ENCODE peak calls at places on chromosomes 13 and 19, in ten cellular contexts. Z, M, J, L, X, S, Y, C, V and P are unnamed samples. For H3K4me1, the result is how much of the 10 kb centered on the place peaks cover.

GRCh38 chr13:52459668-52460067 is 4.4 kb downstream of the CKAP2 start:
- DNase-seq in Z (peak), M (no peak), J (peak), L (no peak), X (no peak), S (no peak), Y (no peak), C (no peak), V (no peak), P (no peak)

GRCh38 chr19:45670670-45671453 is 2.8 kb downstream of the GIPR start:
- DNase-seq in Z (peak), M (peak), J (peak), L (peak), X (no peak), S (peak), Y (no peak), C (peak), V (peak), P (no peak)

GRCh38 chr19:2542341-2543069 is 66.6 kb downstream of the GADD45B start:
- DNase-seq in Z (peak), M (peak), J (peak), L (no peak), X (no peak), S (no peak), Y (no peak), C (no peak), V (no peak), P (no peak)

GRCh38 chr13:77919351-77920294 is 992 bp upstream of the EDNRB start:
- DNase-seq in Z (peak), M (peak), J (peak), L (peak), X (no peak), S (peak), Y (peak), C (peak), V (peak), P (no peak)

GRCh38 chr13:95296326-95296939 is 4.8 kb downstream of the ABCC4 start:
- DNase-seq in Z (peak), M (peak), J (no peak), L (peak), X (no peak), S (peak), Y (no peak), C (no peak), V (peak), P (no peak)

GRCh38 chr19:48858984-48859710 is 9.3 kb downstream of the PLEKHA4 start:
- DNase-seq in Z (no peak), M (peak), J (no peak), L (peak), X (no peak), S (no peak), Y (no peak), C (peak), V (no peak), P (no peak)

GRCh38 chr19:53649746-53650593 is 18.2 kb downstream of the DPRX start:
- DNase-seq in Z (no peak), M (no peak), J (no peak), L (no peak), X (no peak), S (no peak), Y (no peak), C (no peak), V (no peak), P (no peak)

GRCh38 chr13:66803759-66804456 is 426.2 kb downstream of the PCDH9 start:
- DNase-seq in Z (no peak), M (no peak), J (no peak), L (no peak), X (no peak), S (no peak), Y (no peak), C (no peak), V (no peak), P (no peak)

GRCh38 chr13:53490732-53491131 is 462.1 kb downstream of the OLFM4 start:
- DNase-seq in Z (no peak), M (no peak), J (no peak), L (no peak), X (no peak), S (no peak), Y (no peak), C (no peak), V (no peak), P (no peak)

GRCh38 chr19:55146648-55147218 is 2.3 kb downstream of the TNNT1 start:
- DNase-seq in Z (no peak), M (peak), J (no peak), L (no peak), X (no peak), S (peak), Y (no peak), C (no peak), V (no peak), P (no peak)

GRCh38 chr19:29795882-29796523 is 15.8 kb upstream of the CCNE1 start:
- DNase-seq in Z (no peak), M (peak), J (no peak), L (no peak), X (no peak), S (no peak), Y (no peak), C (no peak), V (no peak), P (no peak)

GRCh38 chr19:34336781-34337271 is 28.2 kb upstream of the GPI start:
- DNase-seq in Z (peak), M (no peak), J (no peak), L (no peak), X (no peak), S (peak), Y (peak), C (no peak), V (no peak), P (no peak)

GRCh38 chr19:53942001-53942786 is 20.5 kb upstream of the CACNG8 start:
- DNase-seq in Z (no peak), M (peak), J (no peak), L (no peak), X (peak), S (no peak), Y (no peak), C (no peak), V (no peak), P (no peak)

GRCh38 chr13:101875717-101876393 is 423.4 kb downstream of the ITGBL1 start:
- DNase-seq in Z (peak), M (no peak), J (peak), L (no peak), X (no peak), S (no peak), Y (no peak), C (no peak), V (no peak), P (no peak)

GRCh38 chr19:6718741-6719539 is 1.5 kb downstream of the C3 start:
- DNase-seq in Z (peak), M (peak), J (no peak), L (no peak), X (no peak), S (peak), Y (no peak), C (no peak), V (no peak), P (no peak)

GRCh38 chr13:50580684-50581305 is 262.7 kb downstream of the DLEU7 start:
- DNase-seq in Z (peak), M (no peak), J (peak), L (no peak), X (no peak), S (no peak), Y (no peak), C (no peak), V (peak), P (no peak)

GRCh38 chr13:95385808-95386207 is 84.6 kb upstream of the ABCC4 start:
- DNase-seq in Z (no peak), M (no peak), J (no peak), L (no peak), X (no peak), S (no peak), Y (no peak), C (no peak), V (no peak), P (no peak)

GRCh38 chr19:8393192-8393870 is 3.2 kb downstream of the RAB11B start:
- DNase-seq in Z (no peak), M (no peak), J (no peak), L (no peak), X (no peak), S (no peak), Y (no peak), C (no peak), V (no peak), P (no peak)

GRCh38 chr13:75927183-75927582 is 291.1 kb downstream of the LMO7 start:
- DNase-seq in Z (no peak), M (no peak), J (no peak), L (no peak), X (no peak), S (no peak), Y (no peak), C (no peak), V (no peak), P (no peak)

GRCh38 chr13:79741006-79741405 is 260.1 kb downstream of the NDFIP2 start:
- DNase-seq in Z (peak), M (no peak), J (peak), L (peak), X (no peak), S (no peak), Y (no peak), C (no peak), V (no peak), P (no peak)

GRCh38 chr19:53102186-53102585 is 1.0 kb downstream of the ZNF160 start:
- DNase-seq in Z (peak), M (peak), J (no peak), L (no peak), X (no peak), S (no peak), Y (no peak), C (no peak), V (no peak), P (no peak)

GRCh38 chr13:73693215-73693614 is 441.0 kb downstream of the KLF12 start:
- DNase-seq in Z (no peak), M (no peak), J (peak), L (no peak), X (no peak), S (no peak), Y (no peak), C (no peak), V (no peak), P (no peak)

GRCh38 chr13:19984430-19985218 is 26.1 kb downstream of the ZMYM2 start:
- DNase-seq in Z (peak), M (no peak), J (peak), L (no peak), X (no peak), S (peak), Y (no peak), C (no peak), V (no peak), P (no peak)

GRCh38 chr13:112072531-112073244 is 5.7 kb downstream of the SOX1 start:
- DNase-seq in Z (no peak), M (peak), J (peak), L (no peak), X (no peak), S (no peak), Y (no peak), C (no peak), V (no peak), P (no peak)

GRCh38 chr13:49806126-49806536 is 13.6 kb upstream of the KPNA3 start:
- DNase-seq in Z (no peak), M (no peak), J (no peak), L (no peak), X (no peak), S (no peak), Y (no peak), C (no peak), V (no peak), P (no peak)

GRCh38 chr13:60591348-60591747 is 194.3 kb downstream of the TDRD3 start:
- DNase-seq in Z (peak), M (no peak), J (peak), L (no peak), X (no peak), S (no peak), Y (no peak), C (no peak), V (no peak), P (no peak)

GRCh38 chr13:46551410-46552301 is 1.3 kb upstream of the LRCH1 start:
- DNase-seq in Z (peak), M (peak), J (peak), L (peak), X (peak), S (peak), Y (peak), C (peak), V (peak), P (no peak)

GRCh38 chr19:11377237-11377636 is 2.8 kb downstream of the SWSAP1 start:
- DNase-seq in Z (peak), M (no peak), J (peak), L (peak), X (no peak), S (peak), Y (no peak), C (peak), V (no peak), P (no peak)
- H3K4me1 ChIP-seq in Z (under half), M (under half), J (under half), L (half or more), X (under half), S (half or more), Y (half or more), C (under half), V (half or more), P (half or more)

GRCh38 chr19:18091217-18091608 is 4.5 kb upstream of the IL12RB1 start:
- DNase-seq in Z (no peak), M (no peak), J (no peak), L (peak), X (no peak), S (no peak), Y (peak), C (peak), V (peak), P (no peak)
- H3K4me1 ChIP-seq in Z (under half), M (under half), J (under half), L (under half), X (under half), S (under half), Y (under half), C (under half), V (under half), P (under half)

DNA sequence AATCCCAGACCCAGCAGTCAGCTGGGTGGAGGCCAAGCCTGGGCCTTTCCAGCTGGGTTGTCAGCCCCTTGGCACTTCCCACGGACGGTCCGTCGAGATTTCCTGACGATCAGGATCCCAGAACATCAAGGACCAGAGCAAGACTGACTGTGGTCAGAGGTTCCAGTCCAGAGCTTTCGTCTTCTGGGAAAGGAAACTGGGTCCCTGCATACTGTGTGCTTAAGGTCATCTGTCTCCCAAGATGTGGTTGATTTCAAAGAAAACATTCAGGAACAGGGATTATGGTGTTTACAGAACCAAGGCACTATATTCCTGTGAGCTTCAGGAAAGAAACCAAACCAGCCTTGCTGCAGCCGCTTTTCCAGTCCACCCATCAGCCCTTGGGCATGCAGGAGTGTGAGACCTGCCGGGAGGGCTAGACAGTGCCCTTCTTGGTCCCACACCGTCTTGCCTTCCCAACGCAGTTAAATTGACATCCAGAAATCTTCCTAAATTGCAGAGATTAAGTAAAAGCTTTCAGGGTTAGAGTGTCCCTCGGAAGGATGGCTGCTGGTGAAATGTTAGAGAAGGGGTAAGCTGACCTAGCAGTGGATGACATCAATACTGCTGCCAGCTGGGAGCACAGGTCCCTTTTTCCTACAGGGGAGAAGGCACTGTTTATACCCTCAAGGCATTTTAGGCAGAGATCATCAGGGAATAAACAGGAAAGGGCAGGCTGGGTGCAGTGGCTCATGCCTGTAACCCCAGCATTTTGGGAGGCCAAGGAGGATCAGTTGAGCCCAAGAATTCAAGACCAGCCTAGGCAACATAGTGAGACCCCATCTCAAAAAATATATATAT is 5.0 kb upstream of the C19orf33 start:
- DNase-seq in Z (peak), M (no peak), J (peak), L (no peak), X (no peak), S (no peak), Y (no peak), C (no peak), V (no peak), P (no peak)
- H3K4me1 ChIP-seq in Z (under half), M (under half), J (under half), L (under half), X (under half), S (half or more), Y (under half), C (under half), V (under half), P (under half)

DNA sequence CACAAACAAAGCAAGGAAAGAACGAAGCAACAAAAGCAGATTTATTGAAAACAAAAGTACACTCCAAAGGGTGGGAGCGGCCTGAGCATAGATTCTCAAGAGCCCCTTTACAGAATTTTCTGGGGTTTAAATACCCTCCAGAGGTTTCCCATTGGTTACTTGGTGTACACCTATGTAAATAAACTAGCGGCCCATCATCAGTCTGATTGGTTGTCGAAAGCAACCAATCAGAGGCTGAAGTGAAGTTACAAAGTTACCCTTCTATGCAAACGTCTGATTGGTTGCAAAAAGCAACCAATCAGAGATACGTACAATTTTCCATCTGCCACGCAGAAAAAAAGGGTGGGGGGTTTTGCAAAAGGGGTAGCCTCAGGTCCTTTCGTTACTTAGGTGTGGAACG is 96.3 kb upstream of the UBAC2 start:
- DNase-seq in Z (no peak), M (no peak), J (no peak), L (no peak), X (no peak), S (no peak), Y (no peak), C (no peak), V (no peak), P (no peak)
- H3K4me1 ChIP-seq in Z (under half), M (under half), J (under half), L (under half), X (under half), S (under half), Y (under half), C (under half), V (under half), P (under half)